ENCODE peak calls at places on chromosomes 7 and 10, in eight cellular contexts. One of them, this sample, is unnamed.

GRCh38 chr7:90347759-90348158 is 1.2 kb downstream of the GTPBP10 start:
- DNase-seq in lower lobe of right lung: no peak
- DNase-seq in fibroblast of pulmonary artery: no peak
- DNase-seq in kidney epithelial cell: no peak
- DNase-seq in endodermal cell: no peak
- DNase-seq in HCT116: no peak
- DNase-seq in foreskin fibroblast: no peak
- DNase-seq in AG04450: no peak
- DNase-seq in this sample: no peak

GRCh38 chr7:155405399-155406318 is 52.3 kb upstream of the EN2 start:
- DNase-seq in lower lobe of right lung: no peak
- DNase-seq in fibroblast of pulmonary artery: no peak
- DNase-seq in kidney epithelial cell: no peak
- DNase-seq in endodermal cell: peak
- DNase-seq in HCT116: no peak
- DNase-seq in foreskin fibroblast: no peak
- DNase-seq in AG04450: no peak
- DNase-seq in this sample: no peak

GRCh38 chr7:117830422-117830954 is 42.8 kb downstream of the CTTNBP2 start:
- DNase-seq in lower lobe of right lung: no peak
- DNase-seq in fibroblast of pulmonary artery: no peak
- DNase-seq in kidney epithelial cell: no peak
- DNase-seq in endodermal cell: no peak
- DNase-seq in HCT116: no peak
- DNase-seq in foreskin fibroblast: no peak
- DNase-seq in AG04450: no peak
- DNase-seq in this sample: no peak

GRCh38 chr10:69867699-69868558 is 66.2 kb downstream of the COL13A1 start:
- DNase-seq in lower lobe of right lung: no peak
- DNase-seq in fibroblast of pulmonary artery: no peak
- DNase-seq in kidney epithelial cell: no peak
- DNase-seq in endodermal cell: peak
- DNase-seq in HCT116: no peak
- DNase-seq in foreskin fibroblast: no peak
- DNase-seq in AG04450: no peak
- DNase-seq in this sample: no peak

GRCh38 chr7:121138262-121138933 is 149.9 kb downstream of the CPED1 start:
- DNase-seq in lower lobe of right lung: no peak
- DNase-seq in fibroblast of pulmonary artery: peak
- DNase-seq in kidney epithelial cell: no peak
- DNase-seq in endodermal cell: no peak
- DNase-seq in HCT116: no peak
- DNase-seq in foreskin fibroblast: no peak
- DNase-seq in AG04450: no peak
- DNase-seq in this sample: no peak

GRCh38 chr7:35038340-35038738 is 1.1 kb upstream of the DPY19L1 start:
- DNase-seq in lower lobe of right lung: no peak
- DNase-seq in fibroblast of pulmonary artery: no peak
- DNase-seq in kidney epithelial cell: no peak
- DNase-seq in endodermal cell: no peak
- DNase-seq in HCT116: no peak
- DNase-seq in foreskin fibroblast: no peak
- DNase-seq in AG04450: no peak
- DNase-seq in this sample: no peak

GRCh38 chr7:114921636-114922150 is at the start of gene MDFIC:
- DNase-seq in lower lobe of right lung: peak
- DNase-seq in fibroblast of pulmonary artery: no peak
- DNase-seq in kidney epithelial cell: no peak
- DNase-seq in endodermal cell: no peak
- DNase-seq in HCT116: no peak
- DNase-seq in foreskin fibroblast: no peak
- DNase-seq in AG04450: no peak
- DNase-seq in this sample: no peak

GRCh38 chr7:139671967-139672366 is 105.8 kb downstream of the HIPK2 start:
- DNase-seq in lower lobe of right lung: no peak
- DNase-seq in fibroblast of pulmonary artery: no peak
- DNase-seq in kidney epithelial cell: no peak
- DNase-seq in endodermal cell: no peak
- DNase-seq in HCT116: no peak
- DNase-seq in foreskin fibroblast: no peak
- DNase-seq in AG04450: no peak
- DNase-seq in this sample: no peak

GRCh38 chr10:129959544-129960492 is 4.3 kb downstream of the EBF3 start:
- DNase-seq in lower lobe of right lung: peak
- DNase-seq in fibroblast of pulmonary artery: peak
- DNase-seq in kidney epithelial cell: no peak
- DNase-seq in endodermal cell: peak
- DNase-seq in HCT116: no peak
- DNase-seq in foreskin fibroblast: no peak
- DNase-seq in AG04450: no peak
- DNase-seq in this sample: no peak

GRCh38 chr10:129960493-129961273 is 3.4 kb downstream of the EBF3 start:
- DNase-seq in lower lobe of right lung: no peak
- DNase-seq in fibroblast of pulmonary artery: no peak
- DNase-seq in kidney epithelial cell: no peak
- DNase-seq in endodermal cell: peak
- DNase-seq in HCT116: no peak
- DNase-seq in foreskin fibroblast: no peak
- DNase-seq in AG04450: no peak
- DNase-seq in this sample: no peak

GRCh38 chr10:129962092-129962494 is 2.0 kb downstream of the EBF3 start:
- DNase-seq in lower lobe of right lung: no peak
- DNase-seq in fibroblast of pulmonary artery: peak
- DNase-seq in kidney epithelial cell: no peak
- DNase-seq in endodermal cell: peak
- DNase-seq in HCT116: no peak
- DNase-seq in foreskin fibroblast: no peak
- DNase-seq in AG04450: no peak
- DNase-seq in this sample: no peak

GRCh38 chr10:129962558-129963075 is 1.5 kb downstream of the EBF3 start:
- DNase-seq in lower lobe of right lung: no peak
- DNase-seq in fibroblast of pulmonary artery: no peak
- DNase-seq in kidney epithelial cell: no peak
- DNase-seq in endodermal cell: no peak
- DNase-seq in HCT116: no peak
- DNase-seq in foreskin fibroblast: no peak
- DNase-seq in AG04450: no peak
- DNase-seq in this sample: no peak

DNA sequence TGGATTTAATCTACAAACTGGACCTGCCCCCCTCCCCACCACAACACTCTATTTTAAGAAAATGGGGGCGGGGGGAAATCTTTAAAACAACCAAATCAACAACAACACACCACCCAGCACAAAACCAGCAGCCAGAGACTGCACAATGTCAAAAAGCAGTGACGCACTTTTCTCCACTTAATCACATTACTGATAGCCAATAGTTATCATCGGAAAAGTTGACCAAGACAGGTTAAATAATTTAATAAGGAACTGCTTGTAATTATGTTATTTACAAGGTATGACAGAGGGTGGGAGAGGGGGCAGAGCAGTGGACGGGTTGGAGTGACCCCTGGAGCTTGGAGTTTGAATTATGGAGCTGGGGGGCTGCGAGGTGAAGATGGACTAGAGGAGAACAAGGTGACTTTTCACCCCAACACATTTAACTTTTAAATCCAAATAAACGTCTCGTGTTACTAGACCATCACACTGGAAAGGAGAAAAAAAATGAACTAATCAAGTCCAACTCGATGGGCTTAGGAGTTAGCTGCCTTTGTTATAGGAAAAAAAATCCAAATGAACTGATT is 2.7 kb downstream of the EBF3 start:
- DNase-seq in lower lobe of right lung: no peak
- DNase-seq in fibroblast of pulmonary artery: peak
- DNase-seq in kidney epithelial cell: no peak
- DNase-seq in endodermal cell: peak
- DNase-seq in HCT116: no peak
- DNase-seq in foreskin fibroblast: no peak
- DNase-seq in AG04450: no peak
- DNase-seq in this sample: no peak
- TF ChIP-seq CTCF in lower lobe of right lung: no peak
- TF ChIP-seq CTCF in fibroblast of pulmonary artery: no peak
- TF ChIP-seq CTCF in kidney epithelial cell: no peak
- TF ChIP-seq CTCF in endodermal cell: no peak
- TF ChIP-seq CTCF in HCT116: no peak
- TF ChIP-seq CTCF in foreskin fibroblast: no peak
- TF ChIP-seq CTCF in AG04450: no peak
- TF ChIP-seq CTCF in this sample: no peak

DNA sequence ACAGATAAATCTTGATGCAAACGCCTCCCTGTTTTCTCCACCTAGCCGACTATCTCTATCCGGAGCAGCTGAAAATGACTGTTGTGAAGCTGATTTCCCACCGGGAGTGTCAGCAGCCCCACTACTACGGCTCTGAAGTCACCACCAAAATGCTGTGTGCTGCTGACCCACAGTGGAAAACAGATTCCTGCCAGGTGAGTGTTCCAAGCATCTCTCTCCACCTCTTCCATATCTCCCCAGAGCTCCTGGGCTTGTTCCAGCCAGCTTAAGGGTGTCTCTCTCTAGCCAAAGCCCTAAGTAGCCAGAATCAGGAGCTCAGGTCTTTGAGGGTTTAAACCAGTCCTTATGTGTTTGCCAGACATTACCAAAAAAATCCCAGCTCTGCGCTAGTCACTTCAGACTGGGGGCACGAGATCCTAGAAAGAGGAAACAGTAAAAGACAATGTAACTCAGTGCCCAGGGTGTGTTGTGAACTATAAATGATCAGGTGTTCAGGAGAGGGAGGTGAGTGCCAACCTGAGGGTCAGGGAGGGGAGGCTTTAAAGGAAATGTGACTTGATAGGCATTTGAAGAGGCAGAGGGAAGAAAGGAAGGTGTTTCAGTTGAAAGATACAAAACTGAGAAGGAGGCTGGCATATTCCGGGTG is 4.4 kb downstream of the PLAU start:
- DNase-seq in lower lobe of right lung: no peak
- DNase-seq in fibroblast of pulmonary artery: no peak
- DNase-seq in kidney epithelial cell: no peak
- DNase-seq in endodermal cell: no peak
- DNase-seq in HCT116: no peak
- DNase-seq in foreskin fibroblast: no peak
- DNase-seq in AG04450: no peak
- DNase-seq in this sample: no peak
- H3K4me3 ChIP-seq in lower lobe of right lung: no peak
- H3K4me3 ChIP-seq in fibroblast of pulmonary artery: no peak
- H3K4me3 ChIP-seq in kidney epithelial cell: peak
- H3K4me3 ChIP-seq in endodermal cell: no peak
- H3K4me3 ChIP-seq in HCT116: no peak
- H3K4me3 ChIP-seq in foreskin fibroblast: no peak
- H3K4me3 ChIP-seq in AG04450: peak
- H3K4me3 ChIP-seq in this sample: peak

DNA sequence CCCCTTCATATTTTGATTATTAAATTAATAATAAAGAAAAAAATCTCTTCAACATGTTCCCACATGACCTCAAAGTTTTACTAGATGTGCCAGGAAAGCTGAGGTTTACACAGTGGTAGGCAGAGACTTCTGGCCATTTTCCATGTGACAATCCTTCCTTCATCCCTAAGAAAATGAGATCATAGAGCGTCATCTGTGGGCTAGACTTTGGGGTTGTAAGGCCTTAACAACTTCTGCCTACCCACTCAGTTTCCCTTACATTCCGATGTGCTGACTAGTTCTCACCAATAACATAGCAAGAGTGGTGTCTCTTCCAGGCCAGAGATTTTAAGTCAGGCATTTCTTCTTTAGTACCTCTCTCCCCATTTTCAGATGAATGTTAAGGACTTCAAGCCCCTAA is 171.1 kb upstream of the PHF14 start:
- DNase-seq in lower lobe of right lung: no peak
- DNase-seq in fibroblast of pulmonary artery: peak
- DNase-seq in kidney epithelial cell: peak
- DNase-seq in endodermal cell: no peak
- DNase-seq in HCT116: no peak
- DNase-seq in foreskin fibroblast: no peak
- DNase-seq in AG04450: no peak
- DNase-seq in this sample: no peak
- TF ChIP-seq CTCF in lower lobe of right lung: no peak
- TF ChIP-seq CTCF in fibroblast of pulmonary artery: no peak
- TF ChIP-seq CTCF in kidney epithelial cell: no peak
- TF ChIP-seq CTCF in endodermal cell: no peak
- TF ChIP-seq CTCF in HCT116: no peak
- TF ChIP-seq CTCF in foreskin fibroblast: no peak
- TF ChIP-seq CTCF in AG04450: no peak
- TF ChIP-seq CTCF in this sample: no peak

GRCh38 chr10:87930141-87930540 is 66.7 kb downstream of the PTEN start:
- DNase-seq in lower lobe of right lung: no peak
- DNase-seq in fibroblast of pulmonary artery: no peak
- DNase-seq in kidney epithelial cell: no peak
- DNase-seq in endodermal cell: no peak
- DNase-seq in HCT116: no peak
- DNase-seq in foreskin fibroblast: no peak
- DNase-seq in AG04450: no peak
- DNase-seq in this sample: no peak

GRCh38 chr10:87935290-87936141 is 72.1 kb downstream of the PTEN start:
- DNase-seq in lower lobe of right lung: no peak
- DNase-seq in fibroblast of pulmonary artery: peak
- DNase-seq in kidney epithelial cell: no peak
- DNase-seq in endodermal cell: no peak
- DNase-seq in HCT116: no peak
- DNase-seq in foreskin fibroblast: no peak
- DNase-seq in AG04450: peak
- DNase-seq in this sample: no peak

GRCh38 chr10:87928996-87929395 is 65.6 kb downstream of the PTEN start:
- DNase-seq in lower lobe of right lung: no peak
- DNase-seq in fibroblast of pulmonary artery: no peak
- DNase-seq in kidney epithelial cell: no peak
- DNase-seq in endodermal cell: no peak
- DNase-seq in HCT116: no peak
- DNase-seq in foreskin fibroblast: no peak
- DNase-seq in AG04450: no peak
- DNase-seq in this sample: no peak

GRCh38 chr10:87930929-87931835 is 67.8 kb downstream of the PTEN start:
- DNase-seq in lower lobe of right lung: no peak
- DNase-seq in fibroblast of pulmonary artery: no peak
- DNase-seq in kidney epithelial cell: no peak
- DNase-seq in endodermal cell: no peak
- DNase-seq in HCT116: no peak
- DNase-seq in foreskin fibroblast: no peak
- DNase-seq in AG04450: no peak
- DNase-seq in this sample: no peak

DNA sequence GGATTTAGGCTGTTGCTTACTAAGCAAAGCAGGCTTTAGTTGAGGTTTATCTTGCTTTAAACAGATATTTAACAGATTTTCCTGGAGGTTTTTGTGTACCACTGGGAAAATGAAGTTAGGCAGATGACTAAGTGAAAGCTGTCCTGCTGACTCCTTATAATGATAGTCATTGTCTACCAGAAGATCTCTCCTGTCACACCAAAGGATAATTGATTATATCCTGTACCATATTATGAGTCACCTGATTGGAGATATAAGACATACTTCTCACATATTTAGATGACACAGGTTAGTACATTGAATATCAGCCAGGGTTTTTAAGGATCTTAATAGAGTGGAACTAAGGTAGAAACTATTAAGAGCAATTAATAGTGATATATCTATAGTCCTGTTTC is 68.4 kb downstream of the PTEN start:
- DNase-seq in lower lobe of right lung: no peak
- DNase-seq in fibroblast of pulmonary artery: no peak
- DNase-seq in kidney epithelial cell: no peak
- DNase-seq in endodermal cell: no peak
- DNase-seq in HCT116: peak
- DNase-seq in foreskin fibroblast: no peak
- DNase-seq in AG04450: no peak
- DNase-seq in this sample: no peak
- H3K4me3 ChIP-seq in lower lobe of right lung: no peak
- H3K4me3 ChIP-seq in fibroblast of pulmonary artery: no peak
- H3K4me3 ChIP-seq in kidney epithelial cell: no peak
- H3K4me3 ChIP-seq in endodermal cell: no peak
- H3K4me3 ChIP-seq in HCT116: no peak
- H3K4me3 ChIP-seq in foreskin fibroblast: no peak
- H3K4me3 ChIP-seq in AG04450: no peak
- H3K4me3 ChIP-seq in this sample: no peak

GRCh38 chr10:12531305-12531738 is 182.0 kb downstream of the CAMK1D start:
- DNase-seq in lower lobe of right lung: no peak
- DNase-seq in fibroblast of pulmonary artery: peak
- DNase-seq in kidney epithelial cell: no peak
- DNase-seq in endodermal cell: peak
- DNase-seq in HCT116: no peak
- DNase-seq in foreskin fibroblast: no peak
- DNase-seq in AG04450: no peak
- DNase-seq in this sample: no peak
- TF ChIP-seq CTCF in lower lobe of right lung: no peak
- TF ChIP-seq CTCF in fibroblast of pulmonary artery: no peak
- TF ChIP-seq CTCF in kidney epithelial cell: no peak
- TF ChIP-seq CTCF in endodermal cell: no peak
- TF ChIP-seq CTCF in HCT116: no peak
- TF ChIP-seq CTCF in foreskin fibroblast: no peak
- TF ChIP-seq CTCF in AG04450: no peak
- TF ChIP-seq CTCF in this sample: no peak